ENCODE peak calls at places on chromosomes 16 and 17, in six cellular contexts. W is trophoblast cell, V is tibial nerve, M is fibroblast of lung, E is pancreas, J is aorta. Q is an unnamed sample. For H3K36me3 and H3K27me3, the result is how much of the 10 kb centered on the place peaks cover.

GRCh38 chr17:35089846-35090193 is 26.3 kb upstream of the RFFL start:
- DNase-seq in W (no peak), V (no peak), M (no peak), E (no peak), J (peak), Q (peak)

GRCh38 chr16:1812732-1813163 is 13.9 kb downstream of the HAGH start:
- DNase-seq in W (peak), V (no peak), M (peak), E (peak), J (no peak), Q (peak)

GRCh38 chr17:66573078-66573477 is 261.8 kb upstream of the CACNG5 start:
- DNase-seq in W (no peak), V (no peak), M (no peak), E (no peak), J (no peak), Q (no peak)

GRCh38 chr16:74607310-74607966 is 524 bp upstream of the GLG1 start:
- DNase-seq in W (no peak), V (no peak), M (no peak), E (no peak), J (no peak), Q (peak)

GRCh38 chr17:1460233-1460632 is 4.2 kb upstream of the CRK start:
- DNase-seq in W (no peak), V (no peak), M (no peak), E (peak), J (peak), Q (peak)

GRCh38 chr17:17414316-17414937 is 62.4 kb upstream of the MED9 start:
- DNase-seq in W (no peak), V (peak), M (peak), E (no peak), J (peak), Q (no peak)

GRCh38 chr17:46908352-46908751 is 14.6 kb upstream of the GOSR2 start:
- DNase-seq in W (no peak), V (no peak), M (no peak), E (no peak), J (no peak), Q (no peak)

GRCh38 chr17:45291170-45291805 is 25.5 kb downstream of the MAP3K14 start:
- DNase-seq in W (no peak), V (no peak), M (no peak), E (no peak), J (peak), Q (no peak)

GRCh38 chr16:19245326-19245925 is 40.1 kb upstream of the CLEC19A start:
- DNase-seq in W (no peak), V (no peak), M (no peak), E (no peak), J (no peak), Q (no peak)

GRCh38 chr16:25192096-25192495 is 24.7 kb upstream of the AQP8 start:
- DNase-seq in W (peak), V (no peak), M (no peak), E (no peak), J (no peak), Q (no peak)

GRCh38 chr16:912684-913613 is 57.8 kb downstream of the LMF1 start:
- DNase-seq in W (no peak), V (peak), M (no peak), E (peak), J (no peak), Q (no peak)

GRCh38 chr16:54216268-54217187 is 70.1 kb downstream of the IRX3 start:
- DNase-seq in W (no peak), V (peak), M (peak), E (no peak), J (no peak), Q (no peak)

GRCh38 chr17:3738562-3739295 is 15.0 kb downstream of the HASPIN start:
- DNase-seq in W (peak), V (no peak), M (peak), E (peak), J (no peak), Q (peak)

GRCh38 chr17:19327039-19327776 is 35.3 kb downstream of the B9D1 start:
- DNase-seq in W (peak), V (no peak), M (peak), E (no peak), J (no peak), Q (no peak)

GRCh38 chr16:83068686-83069085 is 441.9 kb downstream of the CDH13 start:
- DNase-seq in W (no peak), V (no peak), M (peak), E (no peak), J (no peak), Q (no peak)

GRCh38 chr16:30004424-30004776 is 6.4 kb downstream of the DOC2A start:
- DNase-seq in W (no peak), V (no peak), M (no peak), E (no peak), J (no peak), Q (peak)

GRCh38 chr17:78995761-78996451 is 13.7 kb downstream of the CANT1 start:
- DNase-seq in W (no peak), V (no peak), M (no peak), E (peak), J (peak), Q (peak)

GRCh38 chr16:53840472-53840871 is 136.5 kb downstream of the FTO start:
- DNase-seq in W (no peak), V (no peak), M (no peak), E (no peak), J (no peak), Q (no peak)

GRCh38 chr16:25005445-25006306 is 9.5 kb downstream of the ARHGAP17 start:
- DNase-seq in W (peak), V (no peak), M (no peak), E (no peak), J (no peak), Q (no peak)

GRCh38 chr17:75652934-75653549 is 13.9 kb downstream of the RECQL5 start:
- DNase-seq in W (no peak), V (no peak), M (peak), E (no peak), J (no peak), Q (peak)

GRCh38 chr17:59311051-59311468 is 20.4 kb upstream of the YPEL2 start:
- DNase-seq in W (peak), V (no peak), M (peak), E (no peak), J (no peak), Q (peak)

GRCh38 chr17:27207073-27207511 is 86.8 kb upstream of the WSB1 start:
- DNase-seq in W (peak), V (no peak), M (peak), E (no peak), J (no peak), Q (no peak)

GRCh38 chr17:4436846-4437245 is 3.1 kb downstream of the SPNS3 start:
- DNase-seq in W (no peak), V (no peak), M (no peak), E (peak), J (no peak), Q (no peak)

GRCh38 chr16:55622302-55622701 is 33.5 kb upstream of the SLC6A2 start:
- DNase-seq in W (no peak), V (no peak), M (no peak), E (no peak), J (no peak), Q (no peak)

GRCh38 chr16:30010817-30011504 is at the start of gene DOC2A:
- DNase-seq in W (no peak), V (no peak), M (no peak), E (peak), J (no peak), Q (peak)

GRCh38 chr17:72299092-72299491 is 178.3 kb downstream of the SOX9 start:
- DNase-seq in W (no peak), V (no peak), M (no peak), E (no peak), J (no peak), Q (no peak)

GRCh38 chr17:77423589-77424451 is 283.1 kb downstream of the SEC14L1 start:
- DNase-seq in W (no peak), V (peak), M (peak), E (peak), J (peak), Q (no peak)

GRCh38 chr17:228223-228615 is 46.8 kb upstream of the DOC2B start:
- DNase-seq in W (no peak), V (no peak), M (no peak), E (no peak), J (peak), Q (peak)

GRCh38 chr17:13921841-13922776 is 147.2 kb upstream of the COX10 start:
- DNase-seq in W (no peak), V (no peak), M (no peak), E (no peak), J (no peak), Q (no peak)
- H3K36me3 ChIP-seq in W (under half), V (under half), M (under half), E (under half), J (under half), Q (under half)

DNA sequence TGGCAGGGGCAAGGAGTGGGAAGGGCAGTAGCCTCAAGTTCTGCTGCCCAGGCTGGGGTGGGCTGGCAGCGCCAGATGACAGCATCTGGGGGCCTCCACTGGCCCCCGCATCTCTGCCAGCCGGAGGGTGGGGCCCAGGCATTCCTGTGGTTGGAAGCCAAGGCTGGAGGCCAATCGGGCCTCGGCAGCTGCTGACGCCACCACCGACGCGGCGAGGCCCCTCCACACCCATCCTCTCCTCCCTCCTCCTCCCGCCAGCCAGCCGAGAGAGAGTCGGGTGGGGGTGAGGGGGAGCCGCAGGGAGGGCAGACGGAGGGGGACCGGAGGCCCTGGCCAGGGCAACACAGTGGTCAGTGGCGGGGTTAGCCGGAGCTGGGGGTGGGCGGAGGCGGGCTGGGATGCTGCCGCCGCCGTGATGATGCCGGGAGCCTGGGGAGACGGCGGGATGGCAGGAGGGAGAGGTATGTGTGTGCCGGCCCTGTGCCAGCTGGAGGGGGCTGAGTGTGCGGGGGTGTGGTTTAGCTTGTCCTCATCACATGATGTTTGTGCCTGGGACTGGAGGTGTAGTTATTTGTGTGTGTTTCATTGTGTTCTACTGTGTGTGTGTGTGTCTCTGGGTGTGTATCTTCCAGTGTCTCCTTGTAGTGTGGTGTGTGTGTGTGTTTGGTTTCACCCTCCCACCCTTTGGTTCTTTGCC is 36.6 kb downstream of the ARHGAP23 start:
- DNase-seq in W (no peak), V (peak), M (peak), E (no peak), J (peak), Q (peak)
- H3K4me3 ChIP-seq in W (no peak), V (peak), M (peak), E (no peak), J (no peak), Q (no peak)

GRCh38 chr16:89041571-89042481 is 51.8 kb upstream of the ACSF3 start:
- DNase-seq in W (no peak), V (no peak), M (no peak), E (peak), J (peak), Q (no peak)

GRCh38 chr16:89040861-89041570 is 52.6 kb upstream of the ACSF3 start:
- DNase-seq in W (no peak), V (no peak), M (no peak), E (peak), J (peak), Q (no peak)

GRCh38 chr16:89044394-89045180 is 49.1 kb upstream of the ACSF3 start:
- DNase-seq in W (no peak), V (no peak), M (no peak), E (no peak), J (peak), Q (no peak)

GRCh38 chr16:89043636-89044393 is 49.8 kb upstream of the ACSF3 start:
- DNase-seq in W (no peak), V (no peak), M (no peak), E (peak), J (peak), Q (no peak)

GRCh38 chr16:89042711-89043551 is 50.7 kb upstream of the ACSF3 start:
- DNase-seq in W (no peak), V (no peak), M (no peak), E (no peak), J (peak), Q (no peak)
- H3K27me3 ChIP-seq in W (under half), V (half or more), M (under half), E (under half), J (under half), Q (under half)

DNA sequence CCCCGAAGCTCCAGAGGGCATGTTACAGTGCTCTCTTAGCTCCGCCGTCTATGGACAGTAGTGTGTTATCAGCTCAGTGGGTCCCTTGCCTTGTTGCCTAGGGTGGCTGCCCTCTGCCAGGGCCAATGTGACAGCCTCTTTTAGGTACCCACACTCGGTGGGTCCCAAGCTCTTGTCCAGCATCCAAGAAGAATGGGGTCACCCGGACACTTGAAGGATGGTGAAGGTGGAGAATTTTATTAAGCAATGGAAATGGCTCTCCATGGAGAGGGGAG is 57.0 kb downstream of the RNF213 start:
- DNase-seq in W (no peak), V (no peak), M (no peak), E (no peak), J (no peak), Q (no peak)
- H3K36me3 ChIP-seq in W (under half), V (under half), M (under half), E (under half), J (under half), Q (under half)

Q was measured in H7.